ENCODE peak calls at places on chromosome 10, in five cellular contexts. One of them, this sample, is unnamed.

GRCh38 chr10:61815505-61815904 is 86.0 kb upstream of the ARID5B start:
- DNase-seq in NCI-H2171 treated with DMSO at 0.1 percent for 48 hours: no peak
- DNase-seq in posterior cingulate gyrus: no peak
- DNase-seq in GM04504: no peak
- DNase-seq in NAMALWA: no peak
- DNase-seq in this sample: no peak

GRCh38 chr10:127216786-127217185 is 20.4 kb upstream of the INSYN2A start:
- DNase-seq in NAMALWA: no peak
- DNase-seq in NCI-H2171 treated with DMSO at 0.1 percent for 48 hours: peak; percentile 44
- DNase-seq in posterior cingulate gyrus: no peak
- DNase-seq in GM04504: no peak
- DNase-seq in this sample: no peak

GRCh38 chr10:124616040-124616835 is 127.9 kb downstream of the FAM53B start:
- DNase-seq in GM04504: no peak
- DNase-seq in NCI-H2171 treated with DMSO at 0.1 percent for 48 hours: no peak
- DNase-seq in NAMALWA: no peak
- DNase-seq in posterior cingulate gyrus: no peak
- DNase-seq in this sample: no peak

GRCh38 chr10:7666253-7667023 is at the start of gene ITIH5:
- DNase-seq in NCI-H2171 treated with DMSO at 0.1 percent for 48 hours: no peak
- DNase-seq in posterior cingulate gyrus: no peak
- DNase-seq in GM04504: no peak
- DNase-seq in NAMALWA: no peak
- DNase-seq in this sample: no peak

GRCh38 chr10:104332243-104333036 is 5.8 kb downstream of the ITPRIP start:
- DNase-seq in NCI-H2171 treated with DMSO at 0.1 percent for 48 hours: no peak
- DNase-seq in posterior cingulate gyrus: no peak
- DNase-seq in NAMALWA: no peak
- DNase-seq in GM04504: no peak
- DNase-seq in this sample: no peak

GRCh38 chr10:3813267-3813666 is 28.3 kb upstream of the KLF6 start:
- DNase-seq in NAMALWA: no peak
- DNase-seq in GM04504: no peak
- DNase-seq in NCI-H2171 treated with DMSO at 0.1 percent for 48 hours: no peak
- DNase-seq in posterior cingulate gyrus: no peak
- DNase-seq in this sample: no peak

GRCh38 chr10:112229096-112229495 is 45.5 kb upstream of the GPAM start:
- DNase-seq in NCI-H2171 treated with DMSO at 0.1 percent for 48 hours: no peak
- DNase-seq in GM04504: no peak
- DNase-seq in posterior cingulate gyrus: no peak
- DNase-seq in NAMALWA: no peak
- DNase-seq in this sample: no peak

GRCh38 chr10:32207544-32207943 is 139.4 kb downstream of the EPC1 start:
- DNase-seq in posterior cingulate gyrus: no peak
- DNase-seq in NCI-H2171 treated with DMSO at 0.1 percent for 48 hours: peak; percentile 18
- DNase-seq in NAMALWA: peak; percentile 79
- DNase-seq in GM04504: no peak
- DNase-seq in this sample: no peak

GRCh38 chr10:60870803-60871202 is 73.2 kb downstream of the RHOBTB1 start:
- DNase-seq in NAMALWA: no peak
- DNase-seq in NCI-H2171 treated with DMSO at 0.1 percent for 48 hours: no peak
- DNase-seq in posterior cingulate gyrus: no peak
- DNase-seq in GM04504: no peak
- DNase-seq in this sample: no peak